ENCODE peak calls at places on chromosome 1, in six cellular contexts. U is ACHN; Y is GM13977; I is AG10803; D is stromal cell of bone marrow; Z is activated CD4-positive, alpha-beta T cell treated with anti-CD3 and anti-CD28 coated beads for 24 hours. E is an unnamed sample.

GRCh38 chr1:203286161-203286984 is 18.9 kb upstream of the BTG2 start:
- DNase-seq in U (no peak), Z (no peak), Y (no peak), I (no peak), D (no peak), E (no peak)

GRCh38 chr1:200367841-200368534 is 41.8 kb downstream of the ZNF281 start:
- DNase-seq in Y (no peak), I (peak), U (no peak), Z (no peak), D (peak), E (no peak)

GRCh38 chr1:246797597-246797996 is 73.4 kb downstream of the SCCPDH start:
- DNase-seq in D (no peak), U (no peak), I (no peak), Y (no peak), Z (no peak), E (no peak)

GRCh38 chr1:156673387-156674121 is 3.7 kb downstream of the NES start:
- DNase-seq in D (no peak), U (no peak), I (no peak), Z (no peak), Y (no peak), E (no peak)

GRCh38 chr1:95467036-95467435 is 233.0 kb downstream of the RWDD3 start:
- DNase-seq in I (no peak), Y (no peak), U (no peak), D (no peak), Z (no peak), E (no peak)

GRCh38 chr1:43241352-43241953 is 28.3 kb upstream of the TMEM125 start:
- DNase-seq in I (peak), Y (no peak), U (peak), D (no peak), Z (no peak), E (no peak)

GRCh38 chr1:160618763-160619274 is 28.0 kb downstream of the SLAMF1 start:
- DNase-seq in Z (no peak), I (no peak), Y (no peak), U (peak), D (no peak), E (no peak)

GRCh38 chr1:69648486-69648885 is 80.8 kb downstream of the LRRC7 start:
- DNase-seq in U (no peak), Y (no peak), I (no peak), Z (no peak), D (no peak), E (no peak)

GRCh38 chr1:109187127-109187526 is 26.6 kb upstream of the SARS1 start:
- DNase-seq in D (no peak), Z (no peak), I (no peak), U (no peak), Y (no peak), E (no peak)

GRCh38 chr1:3377166-3377565 is 77.3 kb upstream of the ARHGEF16 start:
- DNase-seq in U (no peak), Z (no peak), Y (no peak), D (no peak), I (no peak), E (no peak)

GRCh38 chr1:25695991-25696330 is 79.4 kb downstream of the MAN1C1 start:
- DNase-seq in Z (no peak), D (peak), U (peak), Y (no peak), I (peak), E (no peak)

GRCh38 chr1:204574856-204575145 is 58.6 kb downstream of the MDM4 start:
- DNase-seq in Z (no peak), I (peak), U (no peak), Y (no peak), D (no peak), E (no peak)

GRCh38 chr1:50424940-50425375 is 1.7 kb upstream of the DMRTA2 start:
- DNase-seq in Z (no peak), U (no peak), Y (no peak), I (no peak), D (no peak), E (no peak)

GRCh38 chr1:93616221-93616995 is 65.2 kb downstream of the BCAR3 start:
- DNase-seq in U (no peak), Y (no peak), D (no peak), Z (no peak), I (peak), E (no peak)

GRCh38 chr1:113592223-113592622 is 167.1 kb downstream of the PHTF1 start:
- DNase-seq in U (no peak), I (no peak), Y (no peak), Z (no peak), D (no peak), E (no peak)

GRCh38 chr1:145962157-145963102 is 1.9 kb downstream of the ANKRD34A start:
- DNase-seq in U (peak), Y (no peak), D (no peak), I (no peak), Z (no peak), E (no peak)

GRCh38 chr1:244231572-244232315 is 180.7 kb downstream of the ZBTB18 start:
- DNase-seq in U (no peak), D (no peak), I (peak), Y (no peak), Z (no peak), E (no peak)

GRCh38 chr1:228226956-228227791 is 19.3 kb downstream of the OBSCN start:
- DNase-seq in Y (no peak), I (peak), Z (no peak), D (no peak), U (peak), E (no peak)

GRCh38 chr1:89065077-89065868 is at the start of gene GBP1:
- DNase-seq in U (peak), Z (no peak), D (peak), Y (no peak), I (peak), E (no peak)

GRCh38 chr1:184051485-184052193 is at the start of gene TSEN15:
- DNase-seq in Z (peak), I (peak), U (peak), D (peak), Y (peak), E (peak)

GRCh38 chr1:208052926-208053407 is 142.0 kb upstream of the CD34 start:
- DNase-seq in Y (no peak), Z (no peak), D (no peak), U (no peak), I (no peak), E (no peak)